ENCODE peak calls at places on chromosomes 7 and 10, in seven cellular contexts. D is fibroblast of pulmonary artery, K is RWPE1, W is testis, I is tibial artery, X is left lung, O is glutamatergic neuron. A is an unnamed sample.

GRCh38 chr10:24259365-24260125 is 50.6 kb downstream of the KIAA1217 start:
- DNase-seq in I (no peak), D (no peak), O (no peak), X (no peak), W (no peak), K (no peak), A (no peak)

GRCh38 chr7:132084776-132085388 is 491.4 kb downstream of the PLXNA4 start:
- DNase-seq in I (no peak), D (peak), W (no peak), K (no peak), X (no peak), O (no peak), A (no peak)

GRCh38 chr7:44257213-44257612 is 56.4 kb downstream of the YKT6 start:
- DNase-seq in W (no peak), X (no peak), K (no peak), O (no peak), I (no peak), D (no peak), A (no peak)

GRCh38 chr7:34104992-34105391 is 199.7 kb downstream of the BMPER start:
- DNase-seq in K (no peak), X (no peak), W (no peak), D (peak), I (no peak), O (no peak), A (no peak)

GRCh38 chr10:116490028-116490662 is 55.6 kb upstream of the PNLIP start:
- DNase-seq in O (no peak), W (no peak), K (peak), I (no peak), X (no peak), D (peak), A (no peak)

GRCh38 chr10:5396545-5396944 is 8.1 kb downstream of the TUBAL3 start:
- DNase-seq in I (no peak), W (no peak), D (no peak), K (no peak), X (no peak), O (no peak), A (no peak)

GRCh38 chr7:124649397-124650029 is 116.1 kb downstream of the GPR37 start:
- DNase-seq in I (no peak), W (no peak), K (no peak), D (no peak), O (no peak), X (no peak), A (no peak)

GRCh38 chr7:143295870-143296269 is 7.7 kb downstream of the CASP2 start:
- DNase-seq in I (no peak), O (no peak), W (no peak), D (peak), K (no peak), X (no peak), A (no peak)

GRCh38 chr10:122279725-122280141 is 8.6 kb downstream of the BTBD16 start:
- DNase-seq in I (no peak), K (peak), W (peak), X (no peak), O (peak), D (peak), A (no peak)

GRCh38 chr10:95121904-95122303 is 52.6 kb upstream of the CYP2C8 start:
- DNase-seq in W (no peak), X (no peak), D (peak), O (no peak), I (no peak), K (no peak), A (no peak)

GRCh38 chr10:93363891-93364648 is 118.1 kb downstream of the MYOF start:
- DNase-seq in W (no peak), X (peak), O (no peak), D (no peak), K (no peak), I (peak), A (peak)

GRCh38 chr10:44153901-44154670 is 230.8 kb downstream of the CXCL12 start:
- DNase-seq in W (no peak), I (no peak), O (no peak), D (no peak), X (no peak), K (no peak), A (no peak)

GRCh38 chr10:117656385-117657367 is 114.1 kb downstream of the EMX2 start:
- DNase-seq in O (no peak), X (no peak), D (no peak), K (no peak), I (no peak), W (no peak), A (no peak)

GRCh38 chr7:33996899-33997298 is 91.6 kb downstream of the BMPER start:
- DNase-seq in K (no peak), I (no peak), O (no peak), D (no peak), X (no peak), W (no peak), A (no peak)

GRCh38 chr10:43082087-43082486 is 5.2 kb downstream of the RET start:
- DNase-seq in D (no peak), O (no peak), K (no peak), X (no peak), W (no peak), I (no peak), A (no peak)

GRCh38 chr10:32954545-32955298 is 3.3 kb downstream of the ITGB1 start:
- DNase-seq in X (no peak), K (no peak), D (no peak), I (no peak), O (no peak), W (no peak), A (no peak)

GRCh38 chr7:2099036-2099957 is 133.4 kb downstream of the MAD1L1 start:
- DNase-seq in O (no peak), I (no peak), K (no peak), W (peak), X (no peak), D (no peak), A (peak)

GRCh38 chr7:45524373-45524913 is 49.7 kb upstream of the ADCY1 start:
- DNase-seq in D (no peak), K (no peak), I (no peak), X (no peak), O (no peak), W (no peak), A (no peak)

DNA sequence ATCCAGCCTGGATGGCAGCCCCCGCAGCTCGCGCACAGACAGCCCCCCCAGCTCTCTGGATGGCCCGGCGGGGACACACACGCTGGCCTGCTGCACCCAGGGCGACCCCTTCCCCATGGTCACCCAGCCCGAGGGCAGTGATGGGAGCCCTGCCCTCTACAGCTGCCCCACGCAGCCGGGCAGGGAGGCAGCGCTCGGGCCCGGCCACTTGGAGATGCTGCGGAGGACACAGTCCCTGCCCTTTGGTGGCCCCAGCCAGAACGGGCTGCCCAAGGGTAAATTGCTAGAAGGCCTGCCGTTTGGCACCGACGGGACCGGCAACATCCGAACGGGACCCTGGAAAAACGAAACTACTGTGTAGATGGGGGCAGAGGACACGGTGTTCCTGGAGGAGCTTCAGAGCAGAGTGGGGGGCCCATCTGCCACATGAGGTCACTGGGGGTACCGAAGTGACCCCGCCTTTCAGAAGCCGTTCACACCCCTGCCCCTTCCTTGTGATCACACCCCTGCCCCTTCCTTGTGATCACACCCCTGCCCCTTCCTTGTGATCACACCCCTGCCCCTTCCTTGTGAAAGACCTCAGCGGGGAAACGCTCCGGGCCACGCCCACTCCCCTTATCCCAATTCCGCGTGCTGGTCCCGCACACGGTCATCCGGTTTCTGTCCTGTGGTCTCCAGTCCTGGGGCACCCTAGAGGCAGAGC is 30.7 kb upstream of the KNDC1 start:
- DNase-seq in X (peak), I (peak), D (no peak), W (no peak), O (no peak), K (no peak), A (no peak)
- TF ChIP-seq CTCF in X (no peak), I (no peak), D (no peak), W (no peak), O (no peak), K (no peak), A (no peak)

DNA sequence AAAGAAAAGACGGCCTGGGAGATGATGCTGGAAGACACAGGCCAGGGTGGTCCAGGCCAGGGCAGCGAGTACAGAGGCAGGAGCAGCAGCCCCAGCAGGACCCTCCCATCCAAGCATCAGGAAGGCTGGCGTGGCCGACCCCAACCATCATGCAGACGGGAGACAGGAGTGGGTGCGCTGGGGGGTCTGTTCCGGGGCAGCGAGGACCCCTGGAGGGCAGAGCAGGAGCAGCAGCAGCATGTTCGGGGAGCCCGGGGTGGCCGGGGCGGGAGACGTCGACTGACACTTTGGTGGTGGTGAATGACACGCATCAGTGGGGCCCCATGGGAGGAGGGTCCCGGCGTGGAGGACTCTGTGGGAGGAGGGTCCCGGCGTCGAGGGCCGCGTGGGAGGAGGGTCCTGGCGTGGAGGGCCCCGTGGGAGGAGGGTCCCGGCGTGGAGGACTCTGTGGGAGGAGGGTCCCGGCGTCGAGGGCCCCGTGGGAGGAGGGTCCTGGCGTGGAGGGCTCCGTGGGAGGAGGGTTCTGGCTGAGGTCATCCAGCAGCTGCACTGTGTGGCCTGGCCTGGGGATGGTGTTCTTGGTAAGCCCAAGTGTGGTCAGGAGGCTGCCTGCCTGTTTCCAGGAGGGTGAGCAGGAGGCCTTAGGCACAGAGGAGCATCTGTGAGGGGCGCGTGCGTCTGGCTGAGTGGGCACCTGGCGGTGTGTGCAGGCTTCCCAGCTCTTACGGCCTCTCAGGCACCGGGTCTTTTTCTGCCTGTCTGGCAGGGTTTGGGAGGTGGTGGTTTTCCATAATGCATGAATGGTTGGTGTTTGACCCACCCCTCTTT is 38.9 kb downstream of the FAM20C start:
- DNase-seq in W (no peak), K (no peak), O (no peak), D (no peak), I (no peak), X (no peak), A (no peak)
- TF ChIP-seq CTCF in W (no peak), K (no peak), O (no peak), D (peak), I (no peak), X (no peak), A (no peak)

GRCh38 chr10:7119325-7120015 is 291.4 kb downstream of the SFMBT2 start:
- DNase-seq in D (peak), W (no peak), O (no peak), I (no peak), K (peak), X (no peak), A (no peak)

GRCh38 chr10:7122561-7122960 is 288.3 kb downstream of the SFMBT2 start:
- DNase-seq in W (no peak), X (no peak), K (no peak), I (no peak), O (no peak), D (no peak), A (no peak)

GRCh38 chr10:7117806-7118674 is 292.8 kb downstream of the SFMBT2 start:
- DNase-seq in D (no peak), X (no peak), K (no peak), O (no peak), W (no peak), I (no peak), A (no peak)

GRCh38 chr10:7123719-7124118 is 287.1 kb downstream of the SFMBT2 start:
- DNase-seq in O (no peak), K (no peak), W (no peak), D (no peak), X (no peak), I (no peak), A (no peak)

DNA sequence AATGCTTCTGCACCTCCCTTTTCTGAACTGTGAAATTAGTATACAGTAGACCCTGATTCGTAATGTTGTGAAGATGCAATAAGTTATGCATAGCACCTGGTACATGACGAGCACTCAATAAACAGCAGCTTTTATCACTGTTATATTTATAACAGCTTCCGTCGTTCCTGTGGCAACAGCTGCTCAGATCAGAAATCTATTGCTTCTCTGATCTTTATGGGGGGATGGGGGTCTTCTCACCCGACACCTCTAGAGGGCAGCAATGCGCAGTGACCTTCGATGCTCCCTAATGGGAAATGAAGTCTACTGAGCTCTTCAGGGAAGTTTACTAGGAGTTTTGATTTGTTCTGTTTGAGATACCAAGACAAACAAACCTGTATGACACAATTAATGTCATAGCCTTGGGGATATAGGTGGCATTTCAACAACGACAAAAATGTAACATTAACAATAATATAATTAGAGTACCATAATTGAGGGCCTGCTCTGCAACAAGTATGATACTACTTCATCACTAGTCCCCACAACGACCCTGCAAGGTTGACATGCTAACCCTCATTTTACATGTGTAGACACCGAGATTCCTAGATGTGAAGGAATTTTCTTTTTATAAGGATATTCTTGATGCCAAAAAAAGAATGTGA is 289.6 kb downstream of the SFMBT2 start:
- DNase-seq in O (peak), D (peak), X (no peak), W (peak), I (peak), K (peak), A (peak)
- TF ChIP-seq CTCF in O (peak), D (peak), X (peak), W (peak), I (peak), K (peak), A (peak)

DNA sequence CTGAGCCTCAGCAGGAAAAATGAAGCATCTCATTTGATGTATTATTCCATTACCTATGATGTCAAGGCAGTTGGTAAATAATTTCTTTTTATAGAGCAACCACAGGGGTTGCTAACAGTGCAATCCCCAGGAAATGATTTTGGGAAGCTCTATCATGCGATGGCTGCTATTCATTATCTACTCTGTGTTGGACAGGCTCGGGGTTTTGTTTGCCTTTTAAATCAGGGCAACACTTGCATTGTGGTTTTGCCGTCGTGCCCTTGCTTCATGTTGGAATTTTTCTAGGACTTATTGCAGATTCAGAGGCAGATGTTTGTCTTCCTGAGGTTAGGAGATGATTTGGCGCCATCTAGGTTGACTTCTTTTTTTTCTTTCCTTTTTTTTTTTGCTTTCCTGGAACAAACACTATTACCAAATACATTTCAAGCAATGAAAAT is 128.4 kb downstream of the BICC1 start:
- DNase-seq in I (no peak), X (no peak), W (no peak), K (peak), O (no peak), D (peak), A (no peak)
- TF ChIP-seq CTCF in I (no peak), X (no peak), W (no peak), K (peak), O (no peak), D (peak), A (no peak)

DNA sequence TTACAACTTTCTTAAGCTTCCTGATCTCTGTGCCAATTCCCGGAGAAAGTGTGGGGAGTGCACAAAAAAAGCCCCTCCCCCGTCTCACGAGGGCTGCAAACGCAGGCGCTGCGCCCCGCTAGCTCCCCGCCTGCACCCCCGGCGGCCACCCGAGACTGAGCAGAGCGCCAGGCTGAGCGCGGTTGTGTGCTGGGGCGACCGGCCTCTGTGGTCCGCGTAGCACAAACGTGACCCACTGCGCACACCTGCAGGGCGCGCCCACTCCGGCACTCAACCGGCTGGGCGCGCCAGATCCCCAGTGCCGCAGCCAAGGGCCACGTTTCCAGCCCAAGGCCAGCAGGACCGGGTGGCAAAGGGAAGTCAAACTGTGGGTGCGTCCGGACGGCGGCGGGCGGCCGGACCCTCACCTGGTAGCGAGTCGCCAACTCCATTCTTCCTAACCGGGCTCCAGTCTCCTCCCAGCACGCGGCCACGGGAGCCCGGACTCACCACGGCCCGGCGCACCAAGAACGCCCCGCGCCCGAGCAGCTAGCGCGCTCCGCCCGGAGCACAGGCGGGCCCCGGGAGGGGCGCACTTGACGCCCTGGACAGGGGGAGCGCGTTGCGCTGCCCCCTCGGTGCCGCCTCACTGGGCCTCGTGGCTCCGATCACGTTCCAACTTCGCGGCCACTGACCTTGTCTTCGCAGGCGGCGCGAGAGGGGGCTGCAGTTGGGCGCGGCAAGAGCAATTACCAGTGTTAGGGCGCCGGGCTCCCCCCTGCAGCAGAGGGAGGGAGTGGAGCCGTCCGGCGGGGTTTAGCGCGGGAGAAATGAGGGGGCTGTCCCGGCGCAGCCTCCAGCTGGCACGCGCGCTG is at the start of gene CDCA7L:
- DNase-seq in W (peak), I (peak), X (peak), O (peak), K (peak), D (peak), A (no peak)
- TF ChIP-seq CTCF in W (no peak), I (no peak), X (no peak), O (no peak), K (peak), D (no peak), A (no peak)

DNA sequence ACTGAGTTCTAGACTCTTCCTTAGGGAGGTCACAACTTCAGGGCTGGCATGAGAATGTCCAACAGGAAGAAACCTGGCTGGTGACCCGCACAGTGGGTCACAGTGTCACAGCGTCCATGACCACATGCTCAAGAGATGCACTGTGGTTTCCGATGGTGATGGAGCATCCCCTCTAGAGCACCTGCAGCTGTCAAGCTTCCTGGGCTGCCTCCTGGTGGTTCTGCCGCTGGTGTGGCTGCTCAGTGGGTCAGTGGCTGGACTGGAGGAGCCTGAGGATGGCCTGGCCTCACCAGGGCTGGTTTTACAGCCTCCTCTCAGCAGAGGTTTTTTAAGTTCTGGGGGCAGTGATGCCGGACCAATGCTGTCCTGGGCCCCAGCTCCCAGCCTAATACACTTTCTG is 149.3 kb downstream of the SH3PXD2A start:
- DNase-seq in O (no peak), X (peak), W (no peak), D (no peak), I (no peak), K (no peak), A (no peak)
- TF ChIP-seq CTCF in O (no peak), X (no peak), W (no peak), D (no peak), I (no peak), K (no peak), A (no peak)